ENCODE peak calls at places on chromosomes 13 and 19, in eight cellular contexts. X is stomach; I is CD8-positive, alpha-beta T cell; Q is cardiac muscle cell; Z is suprapubic skin; U is upper lobe of left lung; W is Peyer's patch; G is breast epithelium. K is an unnamed sample.

GRCh38 chr19:50666346-50667176 is 17.3 kb downstream of the C19orf81 start:
- DNase-seq in Q (no peak), X (no peak), Z (no peak), U (no peak), G (no peak), W (no peak), I (no peak), K (no peak)

GRCh38 chr19:29266001-29266400 is 53.0 kb upstream of the UQCRFS1 start:
- DNase-seq in U (no peak), W (no peak), G (no peak), Z (peak; percentile 24), I (no peak), Q (no peak), X (no peak), K (no peak)

GRCh38 chr19:7862413-7862951 is 11.7 kb downstream of the PRR36 start:
- DNase-seq in W (peak; percentile 67), Q (peak; percentile 95), G (no peak), I (peak; percentile 73), X (peak; percentile 57), U (peak; percentile 74), Z (no peak), K (no peak)

GRCh38 chr19:43798546-43799409 is 3.5 kb downstream of the LYPD5 start:
- DNase-seq in G (peak; percentile 80), U (peak; percentile 53), I (peak; percentile 64), Z (no peak), Q (peak; percentile 7), W (no peak), X (peak; percentile 62), K (peak; percentile 33)

GRCh38 chr19:4977299-4978174 is 8.6 kb downstream of the KDM4B start:
- DNase-seq in Q (peak; percentile 47), U (no peak), W (no peak), Z (no peak), X (peak; percentile 34), G (no peak), I (no peak), K (no peak)

GRCh38 chr19:44839272-44839671 is 6.8 kb upstream of the NECTIN2 start:
- DNase-seq in I (no peak), W (no peak), Q (no peak), Z (no peak), X (no peak), G (no peak), U (no peak), K (no peak)

GRCh38 chr19:34173145-34173956 is 1.0 kb downstream of the LSM14A start:
- DNase-seq in Z (no peak), X (peak; percentile 34), W (peak; percentile 23), U (peak; percentile 40), I (peak; percentile 15), G (peak; percentile 71), Q (peak; percentile 51), K (no peak)

GRCh38 chr13:94739235-94739634 is 26.9 kb upstream of the SOX21 start:
- DNase-seq in Z (no peak), Q (no peak), X (no peak), I (no peak), W (no peak), U (no peak), G (no peak), K (no peak)

GRCh38 chr19:1001538-1002166 is 1.4 kb downstream of the GRIN3B start:
- DNase-seq in X (peak; percentile 68), W (peak; percentile 52), U (peak; percentile 70), Z (no peak), G (no peak), I (peak; percentile 82), Q (peak; percentile 71), K (no peak)

GRCh38 chr13:77565635-77566034 is 30.1 kb downstream of the SCEL start:
- DNase-seq in Q (peak; percentile 53), W (no peak), Z (no peak), U (no peak), I (no peak), X (no peak), G (no peak), K (no peak)

GRCh38 chr13:23146811-23147245 is 34.0 kb upstream of the SGCG start:
- DNase-seq in Q (no peak), I (no peak), W (no peak), Z (no peak), X (no peak), G (no peak), U (no peak), K (no peak)

GRCh38 chr13:92833071-92833470 is 393.5 kb upstream of the GPC6 start:
- DNase-seq in Z (no peak), U (no peak), X (no peak), Q (no peak), W (no peak), I (no peak), G (no peak), K (no peak)

GRCh38 chr13:27252467-27252866 is 1.1 kb downstream of the RPL21 start:
- DNase-seq in U (no peak), Q (no peak), G (no peak), X (no peak), Z (no peak), I (no peak), W (no peak), K (no peak)

GRCh38 chr13:41216160-41216559 is 21.8 kb upstream of the KBTBD7 start:
- DNase-seq in U (no peak), Z (no peak), X (no peak), Q (no peak), I (no peak), W (no peak), G (no peak), K (no peak)

GRCh38 chr13:64429691-64430090 is 2800.4 kb downstream of the PCDH9 start:
- DNase-seq in X (no peak), U (no peak), W (no peak), I (no peak), G (no peak), Q (no peak), Z (no peak), K (no peak)

GRCh38 chr13:111361873-111362648 is 41.6 kb downstream of the TEX29 start:
- DNase-seq in U (no peak), X (peak; percentile 20), Z (no peak), I (no peak), G (no peak), W (no peak), Q (no peak), K (no peak)

GRCh38 chr19:6736917-6737283 is 480 bp downstream of the GPR108 start:
- DNase-seq in G (no peak), X (no peak), I (no peak), Z (no peak), W (no peak), Q (no peak), U (no peak), K (no peak)

GRCh38 chr13:45331981-45332830 is 8.8 kb downstream of the TPT1 start:
- DNase-seq in Z (no peak), G (no peak), I (no peak), X (no peak), U (no peak), W (no peak), Q (no peak), K (no peak)

GRCh38 chr19:38049105-38049649 is 142.2 kb downstream of the SIPA1L3 start:
- DNase-seq in W (peak; percentile 72), I (peak; percentile 44), X (peak; percentile 29), Z (no peak), U (no peak), Q (no peak), G (no peak), K (no peak)

GRCh38 chr19:15225797-15226196 is 6.5 kb downstream of the EPHX3 start:
- DNase-seq in U (no peak), X (no peak), G (no peak), I (no peak), W (no peak), Z (no peak), Q (no peak), K (no peak)
- H3K27ac ChIP-seq in U (peak overlapping the region; percentile 25), X (no peak overlapping the region), G (peak overlapping the region; percentile 69), I (no peak overlapping the region), W (no peak overlapping the region), Z (no peak overlapping the region), Q (no peak overlapping the region), K (no peak overlapping the region)

GRCh38 chr19:2540251-2540645 is 64.3 kb downstream of the GADD45B start:
- DNase-seq in Q (no peak), G (no peak), I (no peak), U (no peak), W (no peak), X (no peak), Z (no peak), K (no peak)
- H3K4me3 ChIP-seq in Q (peak overlapping the region; percentile 1), G (peak overlapping the region; percentile 19), I (no peak overlapping the region), U (no peak overlapping the region), W (no peak overlapping the region), X (no peak overlapping the region), Z (peak overlapping the region; percentile 13), K (no peak overlapping the region)

GRCh38 chr19:18317998-18318800 is 4.7 kb downstream of the LSM4 start:
- DNase-seq in Z (no peak), Q (no peak), U (peak; percentile 69), G (no peak), I (peak; percentile 66), X (peak; percentile 60), W (peak; percentile 45), K (no peak)
- TF ChIP-seq CTCF in Z (no peak), Q (no peak), U (no peak), G (no peak), I (no peak), X (no peak), W (no peak), K (no peak)

GRCh38 chr19:36378625-36379509 is at the start of gene ZFP14:
- DNase-seq in G (peak; percentile 87), I (peak; percentile 93), Z (peak; percentile 93), W (peak; percentile 93), Q (peak; percentile 96), X (peak; percentile 93), U (peak; percentile 96), K (peak; percentile 94)

GRCh38 chr19:36377541-36378178 is 1.3 kb downstream of the ZFP14 start:
- DNase-seq in G (no peak), Q (no peak), W (no peak), U (no peak), X (no peak), I (no peak), Z (no peak), K (no peak)

GRCh38 chr19:36373638-36374156 is 5.3 kb downstream of the ZFP14 start:
- DNase-seq in Z (no peak), W (no peak), I (no peak), Q (no peak), U (no peak), X (no peak), G (no peak), K (no peak)

DNA sequence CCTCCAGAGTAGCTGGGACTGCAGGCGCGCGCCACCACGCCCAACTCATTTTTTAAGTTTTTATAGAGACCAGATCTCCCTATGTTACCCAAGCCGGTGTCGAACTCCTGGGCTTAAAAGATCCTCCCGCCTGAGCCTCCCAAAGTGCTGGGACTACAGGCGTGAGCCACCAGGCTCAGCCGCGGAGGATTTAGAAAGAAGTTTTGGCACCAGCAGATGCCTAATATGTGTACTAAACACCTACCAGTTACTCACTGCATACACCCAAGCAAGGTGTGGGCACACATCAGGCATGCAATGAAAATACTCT is 464 bp upstream of the ZFP14 start:
- DNase-seq in Q (no peak), X (no peak), I (no peak), Z (no peak), G (no peak), U (no peak), W (no peak), K (no peak)
- H3K27ac ChIP-seq in Q (no peak overlapping the region), X (peak overlapping the region; percentile 78), I (peak overlapping the region; percentile 84), Z (no peak overlapping the region), G (peak overlapping the region; percentile 90), U (peak overlapping the region; percentile 85), W (no peak overlapping the region), K (no peak overlapping the region)

K was measured in dorsolateral prefrontal cortex.